ENCODE peak calls at places on chromosomes 5 and 9, in four cellular contexts. Q is IMR-90, U is H9, N is mesendoderm. E is an unnamed sample.
A peak's percentile ranks its signal among the peaks of the same experiment; 100 is the strongest.

GRCh38 chr5:177478711-177479646 is 5.5 kb upstream of the DBN1 start:
- DNase-seq in Q (peak; percentile 66), U (no peak), N (no peak), E (no peak)

GRCh38 chr5:107385701-107386100 is 285.0 kb downstream of the EFNA5 start:
- DNase-seq in N (no peak), Q (no peak), U (no peak), E (no peak)

GRCh38 chr9:128383007-128383753 is 12.0 kb downstream of the URM1 start:
- DNase-seq in N (no peak), Q (no peak), U (peak; percentile 93), E (peak; percentile 68)

GRCh38 chr9:37679649-37680402 is 29.1 kb downstream of the FRMPD1 start:
- DNase-seq in U (no peak), Q (no peak), N (peak; percentile 5), E (no peak)

GRCh38 chr9:389159-389558 is 174.5 kb downstream of the DOCK8 start:
- DNase-seq in U (no peak), N (no peak), Q (no peak), E (no peak)

GRCh38 chr5:76470978-76471377 is 67.9 kb downstream of the IQGAP2 start:
- DNase-seq in N (no peak), Q (no peak), U (no peak), E (no peak)

GRCh38 chr9:16673171-16673570 is 197.3 kb downstream of the BNC2 start:
- DNase-seq in Q (peak; percentile 54), N (no peak), U (no peak), E (no peak)

GRCh38 chr9:98610711-98611110 is 98.0 kb downstream of the GABBR2 start:
- DNase-seq in Q (no peak), U (no peak), N (no peak), E (no peak)

GRCh38 chr9:128579194-128579593 is 26.8 kb downstream of the SPTAN1 start:
- DNase-seq in N (no peak), U (no peak), Q (no peak), E (no peak)

GRCh38 chr9:129752915-129753724 is at the start of gene PTGES:
- DNase-seq in Q (peak; percentile 87), N (peak; percentile 74), U (peak; percentile 78), E (peak; percentile 78)

GRCh38 chr5:53613036-53613435 is 52.6 kb downstream of the NDUFS4 start:
- DNase-seq in U (no peak), N (no peak), Q (no peak), E (no peak)

GRCh38 chr9:16561121-16561520 is 309.3 kb downstream of the BNC2 start:
- DNase-seq in N (no peak), Q (no peak), U (no peak), E (no peak)

GRCh38 chr9:69932901-69933300 is 110.7 kb upstream of the MAMDC2 start:
- DNase-seq in N (peak; percentile 23), Q (no peak), U (peak; percentile 37), E (no peak)

GRCh38 chr9:25602366-25603044 is 75.7 kb downstream of the TUSC1 start:
- DNase-seq in N (peak; percentile 79), Q (no peak), U (no peak), E (no peak)

GRCh38 chr9:109315889-109316640 is 4.8 kb downstream of the EPB41L4B start:
- DNase-seq in Q (peak; percentile 18), U (no peak), N (no peak), E (no peak)

GRCh38 chr5:74648835-74649286 is 8.3 kb upstream of the ENC1 start:
- DNase-seq in Q (peak; percentile 65), U (no peak), N (peak; percentile 75), E (no peak)

GRCh38 chr9:35424356-35425352 is 65.3 kb upstream of the RUSC2 start:
- DNase-seq in U (no peak), Q (no peak), N (peak; percentile 23), E (no peak)

GRCh38 chr5:96816430-96816939 is 8.7 kb upstream of the ERAP1 start:
- DNase-seq in N (no peak), Q (no peak), U (peak; percentile 37), E (no peak)

GRCh38 chr9:4237748-4238511 is 61.9 kb downstream of the GLIS3 start:
- DNase-seq in Q (no peak), N (peak; percentile 81), U (peak; percentile 47), E (no peak)

GRCh38 chr9:78826521-78826920 is 529.6 kb downstream of the PSAT1 start:
- DNase-seq in U (no peak), N (no peak), Q (no peak), E (no peak)

GRCh38 chr9:29548436-29548835 is 1975.2 kb upstream of the C9orf72 start:
- DNase-seq in U (no peak), Q (no peak), N (no peak), E (no peak)

GRCh38 chr5:128965638-128966302 is 482 bp downstream of the SLC27A6 start:
- DNase-seq in N (no peak), U (peak; percentile 44), Q (no peak), E (no peak)

GRCh38 chr9:124779368-124780059 is 2.6 kb downstream of the OLFML2A start:
- DNase-seq in Q (peak; percentile 98), U (peak; percentile 67), N (peak; percentile 90), E (no peak)

GRCh38 chr5:58274199-58274598 is 185.7 kb downstream of the PLK2 start:
- DNase-seq in U (no peak), N (no peak), Q (no peak), E (no peak)

GRCh38 chr5:142814122-142814521 is 43.9 kb downstream of the ARHGAP26 start:
- DNase-seq in Q (no peak), N (no peak), U (no peak), E (no peak)

DNA sequence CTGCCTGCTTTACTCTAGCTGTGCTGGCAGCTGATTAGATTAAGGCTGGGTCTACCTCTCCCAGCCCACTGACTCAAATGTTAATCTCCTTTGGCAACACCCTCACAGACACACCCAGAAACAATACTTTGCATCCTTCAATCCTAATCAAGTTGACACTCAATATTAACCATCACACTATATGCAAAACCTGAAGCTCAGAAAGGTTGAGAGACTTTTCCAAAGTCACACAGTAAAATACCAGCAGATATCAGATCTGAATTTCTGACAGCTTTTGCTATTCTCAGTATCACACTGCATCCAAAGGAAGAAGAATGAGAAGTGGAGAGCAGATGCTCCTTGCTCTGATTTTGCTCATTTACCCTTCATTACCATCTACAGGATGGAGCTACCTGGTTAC is 114.9 kb upstream of the RANBP3L start:
- DNase-seq in N (no peak), Q (no peak), U (no peak), E (no peak)
- H3K56ac ChIP-seq in N (no peak overlapping the region), Q (no peak overlapping the region), U (no peak overlapping the region), E (no peak overlapping the region)

GRCh38 chr9:126056312-126057021 is 270.2 kb upstream of the MVB12B start:
- DNase-seq in U (no peak), Q (no peak), N (no peak), E (no peak)
- H3K56ac ChIP-seq in U (no peak overlapping the region), Q (no peak overlapping the region), N (no peak overlapping the region), E (no peak overlapping the region)

DNA sequence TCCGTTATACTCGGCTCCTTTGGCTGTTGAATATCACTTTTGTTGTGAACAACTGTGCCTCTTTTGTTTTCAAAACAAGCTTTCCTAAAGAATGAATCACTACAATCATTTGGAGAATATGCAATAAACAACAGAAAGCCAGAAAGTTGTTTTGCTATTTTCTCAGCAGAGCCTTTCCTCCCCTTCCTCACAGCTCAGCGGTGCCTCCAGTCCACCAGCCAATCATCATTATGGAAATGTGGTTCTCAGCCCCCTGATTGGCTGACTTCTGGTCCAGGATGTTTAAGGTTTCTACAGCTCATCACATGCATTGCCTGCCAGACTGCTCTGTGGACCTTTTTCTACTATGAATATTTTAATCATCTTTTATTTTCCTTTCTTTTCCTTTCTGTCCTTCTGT is 9.1 kb upstream of the ZNF608 start:
- DNase-seq in N (peak; percentile 61), Q (no peak), U (no peak), E (no peak)
- H3K56ac ChIP-seq in N (no peak overlapping the region), Q (no peak overlapping the region), U (no peak overlapping the region), E (no peak overlapping the region)

GRCh38 chr5:171416160-171417049 is 3.0 kb upstream of the FGF18 start:
- DNase-seq in N (no peak), U (no peak), Q (no peak), E (peak; percentile 43)

GRCh38 chr5:171415115-171415730 is 4.2 kb upstream of the FGF18 start:
- DNase-seq in N (no peak), U (peak; percentile 34), Q (peak; percentile 63), E (no peak)

GRCh38 chr5:171413153-171413910 is 6.1 kb upstream of the FGF18 start:
- DNase-seq in U (no peak), N (no peak), Q (no peak), E (no peak)

GRCh38 chr5:171409164-171410136 is 10.0 kb upstream of the FGF18 start:
- DNase-seq in Q (no peak), U (no peak), N (no peak), E (no peak)

GRCh38 chr5:171412186-171412585 is 7.3 kb upstream of the FGF18 start:
- DNase-seq in Q (no peak), U (no peak), N (no peak), E (no peak)
- H3K56ac ChIP-seq in Q (no peak overlapping the region), U (no peak overlapping the region), N (no peak overlapping the region), E (no peak overlapping the region)

GRCh38 chr5:113487411-113487778 is 858 bp downstream of the MCC start:
- DNase-seq in N (peak; percentile 32), Q (peak; percentile 5), U (peak; percentile 56), E (no peak)
- H3K56ac ChIP-seq in N (peak overlapping the region; percentile 83), Q (peak overlapping the region; percentile 32), U (no peak overlapping the region), E (no peak overlapping the region)